ENCODE peak calls at places on chromosomes 2 and 18, in nine cellular contexts. R, C, E, B, X, A, Z, O and Q are unnamed samples. For H3K4me1, the result is how much of the 10 kb centered on the place peaks cover.

GRCh38 chr2:76194376-76194775 is 483.7 kb upstream of the GCFC2 start:
- DNase-seq in R (no peak), C (no peak), E (no peak), B (no peak), X (no peak), A (no peak), Z (no peak), O (no peak), Q (no peak)

GRCh38 chr2:121092095-121092494 is 192.9 kb downstream of the TFCP2L1 start:
- DNase-seq in R (no peak), C (no peak), E (no peak), B (no peak), X (no peak), A (peak), Z (no peak), O (no peak), Q (no peak)

GRCh38 chr2:42809876-42810125 is 17.4 kb upstream of the HAAO start:
- DNase-seq in R (peak), C (peak), E (peak), B (peak), X (no peak), A (peak), Z (peak), O (peak), Q (no peak)

GRCh38 chr2:85537600-85538506 is 1.1 kb upstream of the MAT2A start:
- DNase-seq in R (peak), C (no peak), E (peak), B (peak), X (peak), A (no peak), Z (peak), O (peak), Q (peak)

GRCh38 chr2:46666044-46666662 is 186.8 kb downstream of the TMEM247 start:
- DNase-seq in R (peak), C (peak), E (peak), B (no peak), X (no peak), A (no peak), Z (no peak), O (no peak), Q (no peak)

GRCh38 chr2:67394734-67395133 is 2.4 kb upstream of the ETAA1 start:
- DNase-seq in R (no peak), C (no peak), E (no peak), B (no peak), X (no peak), A (peak), Z (no peak), O (no peak), Q (no peak)

GRCh38 chr2:74429487-74430451 is 8.2 kb downstream of the WDR54 start:
- DNase-seq in R (no peak), C (no peak), E (no peak), B (no peak), X (no peak), A (no peak), Z (no peak), O (no peak), Q (no peak)

GRCh38 chr2:178644919-178645318 is 162.3 kb downstream of the TTN start:
- DNase-seq in R (no peak), C (no peak), E (no peak), B (no peak), X (no peak), A (no peak), Z (no peak), O (no peak), Q (no peak)

GRCh38 chr2:118750959-118751565 is 96.4 kb downstream of the EN1 start:
- DNase-seq in R (no peak), C (no peak), E (no peak), B (no peak), X (no peak), A (no peak), Z (no peak), O (no peak), Q (no peak)

GRCh38 chr2:127197475-127198385 is 22.4 kb downstream of the CYP27C1 start:
- DNase-seq in R (peak), C (peak), E (peak), B (peak), X (peak), A (peak), Z (peak), O (no peak), Q (no peak)

GRCh38 chr2:20050712-20051517 is 513 bp downstream of the LAPTM4A start:
- DNase-seq in R (peak), C (no peak), E (peak), B (peak), X (no peak), A (peak), Z (peak), O (peak), Q (no peak)

GRCh38 chr2:46535360-46535759 is 56.0 kb downstream of the TMEM247 start:
- DNase-seq in R (no peak), C (no peak), E (no peak), B (no peak), X (no peak), A (no peak), Z (no peak), O (no peak), Q (no peak)

GRCh38 chr2:212902421-212902820 is 249.0 kb downstream of the IKZF2 start:
- DNase-seq in R (no peak), C (no peak), E (no peak), B (no peak), X (no peak), A (no peak), Z (no peak), O (no peak), Q (no peak)

GRCh38 chr2:173280853-173281252 is 73.8 kb upstream of the CDCA7 start:
- DNase-seq in R (no peak), C (no peak), E (no peak), B (no peak), X (no peak), A (no peak), Z (no peak), O (no peak), Q (no peak)

GRCh38 chr18:57833441-57834101 is 30.5 kb upstream of the ATP8B1 start:
- DNase-seq in R (no peak), C (no peak), E (no peak), B (no peak), X (no peak), A (peak), Z (no peak), O (no peak), Q (no peak)

GRCh38 chr18:79512461-79513380 is 117.0 kb downstream of the NFATC1 start:
- DNase-seq in R (peak), C (no peak), E (no peak), B (peak), X (no peak), A (no peak), Z (no peak), O (peak), Q (peak)

GRCh38 chr2:96763511-96764252 is 3.0 kb downstream of the CNNM4 start:
- DNase-seq in R (no peak), C (no peak), E (no peak), B (peak), X (no peak), A (peak), Z (no peak), O (no peak), Q (no peak)

GRCh38 chr2:127589358-127589757 is 53.9 kb downstream of the MYO7B start:
- DNase-seq in R (no peak), C (no peak), E (no peak), B (peak), X (no peak), A (no peak), Z (no peak), O (no peak), Q (peak)

GRCh38 chr2:148614024-148614331 is 30.6 kb upstream of the EPC2 start:
- DNase-seq in R (no peak), C (no peak), E (no peak), B (peak), X (no peak), A (peak), Z (no peak), O (no peak), Q (no peak)

GRCh38 chr2:160869411-160869810 is 290.8 kb upstream of the TANK start:
- DNase-seq in R (no peak), C (no peak), E (no peak), B (no peak), X (no peak), A (no peak), Z (no peak), O (no peak), Q (no peak)

GRCh38 chr2:179622635-179623034 is 238.8 kb downstream of the ZNF385B start:
- DNase-seq in R (no peak), C (no peak), E (peak), B (no peak), X (no peak), A (no peak), Z (no peak), O (no peak), Q (no peak)

GRCh38 chr18:80046961-80047541 is 12.8 kb downstream of the RBFA start:
- DNase-seq in R (no peak), C (no peak), E (no peak), B (no peak), X (no peak), A (no peak), Z (no peak), O (no peak), Q (no peak)

GRCh38 chr2:158729873-158730620 is 65.1 kb upstream of the DAPL1 start:
- DNase-seq in R (peak), C (no peak), E (no peak), B (no peak), X (no peak), A (no peak), Z (no peak), O (no peak), Q (no peak)

GRCh38 chr2:13193075-13193474 is 476.3 kb downstream of the TRIB2 start:
- DNase-seq in R (no peak), C (no peak), E (no peak), B (no peak), X (no peak), A (no peak), Z (no peak), O (no peak), Q (no peak)

GRCh38 chr2:241000831-241001321 is 2.5 kb downstream of the SNED1 start:
- DNase-seq in R (peak), C (no peak), E (no peak), B (peak), X (no peak), A (no peak), Z (peak), O (peak), Q (no peak)

GRCh38 chr18:70453058-70453775 is 164.4 kb downstream of the SOCS6 start:
- DNase-seq in R (no peak), C (no peak), E (no peak), B (no peak), X (no peak), A (no peak), Z (no peak), O (no peak), Q (no peak)

GRCh38 chr2:234335676-234336228 is 161.1 kb downstream of the ARL4C start:
- DNase-seq in R (peak), C (peak), E (peak), B (peak), X (peak), A (peak), Z (peak), O (peak), Q (peak)

GRCh38 chr2:139963863-139964355 is 1183.7 kb upstream of the NXPH2 start:
- DNase-seq in R (no peak), C (no peak), E (no peak), B (no peak), X (no peak), A (no peak), Z (no peak), O (no peak), Q (no peak)

GRCh38 chr2:77418537-77418936 is 103.6 kb downstream of the LRRTM4 start:
- DNase-seq in R (no peak), C (no peak), E (no peak), B (no peak), X (no peak), A (no peak), Z (no peak), O (no peak), Q (no peak)

GRCh38 chr18:39772155-39772919 is 2182.7 kb upstream of the PIK3C3 start:
- DNase-seq in R (no peak), C (no peak), E (no peak), B (no peak), X (no peak), A (no peak), Z (no peak), O (no peak), Q (no peak)

GRCh38 chr18:21341141-21341540 is 99.1 kb downstream of the GREB1L start:
- DNase-seq in R (no peak), C (no peak), E (no peak), B (no peak), X (no peak), A (peak), Z (no peak), O (no peak), Q (no peak)

GRCh38 chr2:164785447-164785846 is 56.2 kb downstream of the COBLL1 start:
- DNase-seq in R (no peak), C (no peak), E (no peak), B (no peak), X (no peak), A (no peak), Z (no peak), O (no peak), Q (no peak)

GRCh38 chr2:131419447-131419846 is 55.5 kb upstream of the RAB6D start:
- DNase-seq in R (no peak), C (no peak), E (no peak), B (peak), X (no peak), A (no peak), Z (no peak), O (no peak), Q (no peak)

GRCh38 chr18:8948471-8949149 is 153.9 kb upstream of the NDUFV2 start:
- DNase-seq in R (no peak), C (no peak), E (no peak), B (no peak), X (no peak), A (peak), Z (no peak), O (no peak), Q (no peak)

GRCh38 chr18:49725809-49726514 is 87.4 kb downstream of the ACAA2 start:
- DNase-seq in R (no peak), C (no peak), E (peak), B (peak), X (no peak), A (peak), Z (no peak), O (peak), Q (no peak)

GRCh38 chr2:76980067-76980466 is 542.1 kb downstream of the LRRTM4 start:
- DNase-seq in R (no peak), C (no peak), E (no peak), B (no peak), X (no peak), A (no peak), Z (no peak), O (no peak), Q (no peak)

GRCh38 chr2:190255668-190256067 is 64.0 kb downstream of the HIBCH start:
- DNase-seq in R (no peak), C (no peak), E (no peak), B (no peak), X (no peak), A (no peak), Z (no peak), O (no peak), Q (no peak)
- H3K4me1 ChIP-seq in R (under half), C (under half), E (under half), B (under half), X (under half), A (under half), Z (under half), O (under half), Q (under half)

GRCh38 chr2:45013229-45014015 is 4.2 kb upstream of the SIX2 start:
- DNase-seq in R (no peak), C (no peak), E (no peak), B (peak), X (no peak), A (no peak), Z (no peak), O (no peak), Q (no peak)
- H3K4me3 ChIP-seq in R (no peak), C (peak), E (peak), B (peak), X (no peak), A (peak), Z (peak), O (peak), Q (peak)

DNA sequence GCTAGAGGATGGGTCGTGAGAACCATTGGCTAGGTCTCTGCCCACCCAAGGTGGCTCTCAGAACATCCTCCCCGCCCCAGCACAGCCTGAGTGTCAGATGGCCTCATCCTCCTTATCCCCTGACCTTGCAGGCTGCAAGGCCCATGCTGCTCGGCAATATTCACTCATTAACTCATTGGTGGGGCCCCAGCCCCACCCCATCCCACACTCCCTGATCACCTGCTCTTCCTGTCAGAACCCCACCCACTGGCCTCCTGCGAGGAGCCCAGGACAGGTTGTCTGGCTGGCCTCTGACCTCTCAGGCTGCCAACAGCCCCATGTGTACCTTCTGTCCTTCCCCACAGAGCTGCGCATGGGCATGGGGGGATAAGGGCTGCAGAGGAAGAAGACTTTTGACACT is 5.3 kb downstream of the ADCY3 start:
- DNase-seq in R (no peak), C (no peak), E (no peak), B (no peak), X (no peak), A (no peak), Z (no peak), O (no peak), Q (no peak)
- H3K4me1 ChIP-seq in R (under half), C (under half), E (under half), B (under half), X (under half), A (under half), Z (under half), O (half or more), Q (under half)

GRCh38 chr2:237859082-237859433 is 365 bp upstream of the RAMP1 start:
- DNase-seq in R (no peak), C (peak), E (no peak), B (peak), X (no peak), A (no peak), Z (no peak), O (no peak), Q (no peak)

GRCh38 chr2:237859533-237860272 is at the start of gene RAMP1:
- DNase-seq in R (peak), C (no peak), E (no peak), B (peak), X (no peak), A (peak), Z (no peak), O (no peak), Q (no peak)

GRCh38 chr2:237858294-237859081 is 935 bp upstream of the RAMP1 start:
- DNase-seq in R (peak), C (peak), E (peak), B (peak), X (peak), A (peak), Z (no peak), O (peak), Q (no peak)

GRCh38 chr2:237857791-237858190 is 1.6 kb upstream of the RAMP1 start:
- DNase-seq in R (no peak), C (peak), E (no peak), B (no peak), X (no peak), A (no peak), Z (no peak), O (no peak), Q (no peak)

GRCh38 chr2:237854295-237854694 is 5.1 kb upstream of the RAMP1 start:
- DNase-seq in R (no peak), C (no peak), E (no peak), B (no peak), X (no peak), A (no peak), Z (no peak), O (no peak), Q (no peak)
- H3K4me3 ChIP-seq in R (no peak), C (no peak), E (no peak), B (no peak), X (no peak), A (no peak), Z (no peak), O (no peak), Q (no peak)

GRCh38 chr2:39531220-39531777 is 94.2 kb upstream of the MAP4K3 start:
- DNase-seq in R (no peak), C (peak), E (no peak), B (no peak), X (no peak), A (no peak), Z (no peak), O (no peak), Q (no peak)

GRCh38 chr2:39537150-39537549 is 100.1 kb upstream of the MAP4K3 start:
- DNase-seq in R (no peak), C (peak), E (no peak), B (no peak), X (no peak), A (no peak), Z (no peak), O (no peak), Q (no peak)

GRCh38 chr2:39532933-39533332 is 95.8 kb upstream of the MAP4K3 start:
- DNase-seq in R (no peak), C (peak), E (no peak), B (no peak), X (no peak), A (no peak), Z (no peak), O (no peak), Q (no peak)

GRCh38 chr2:39535606-39536185 is 98.6 kb upstream of the MAP4K3 start:
- DNase-seq in R (no peak), C (peak), E (no peak), B (no peak), X (no peak), A (no peak), Z (no peak), O (no peak), Q (no peak)

GRCh38 chr2:39534095-39534711 is 97.1 kb upstream of the MAP4K3 start:
- DNase-seq in R (no peak), C (peak), E (no peak), B (no peak), X (no peak), A (no peak), Z (no peak), O (no peak), Q (no peak)
- H3K4me1 ChIP-seq in R (under half), C (under half), E (under half), B (under half), X (under half), A (under half), Z (under half), O (under half), Q (under half)

GRCh38 chr2:1591461-1591770 is 152.9 kb downstream of the PXDN start:
- DNase-seq in R (peak), C (no peak), E (peak), B (peak), X (no peak), A (no peak), Z (no peak), O (no peak), Q (no peak)
- H3K4me3 ChIP-seq in R (no peak), C (peak), E (peak), B (no peak), X (no peak), A (no peak), Z (peak), O (no peak), Q (no peak)

GRCh38 chr18:51135361-51135760 is 62.1 kb downstream of the MEX3C start:
- DNase-seq in R (no peak), C (no peak), E (no peak), B (no peak), X (no peak), A (no peak), Z (no peak), O (no peak), Q (no peak)
- H3K4me1 ChIP-seq in R (under half), C (under half), E (under half), B (under half), X (under half), A (under half), Z (under half), O (under half), Q (under half)

GRCh38 chr2:65053199-65053598 is 3.0 kb upstream of the CEP68 start:
- DNase-seq in R (no peak), C (no peak), E (no peak), B (no peak), X (peak), A (no peak), Z (no peak), O (no peak), Q (no peak)
- H3K4me3 ChIP-seq in R (no peak), C (no peak), E (no peak), B (no peak), X (no peak), A (no peak), Z (no peak), O (no peak), Q (no peak)